ENCODE peak calls at places on chromosomes 4 and X, in four cellular contexts. Z is heart left ventricle, G is mesenteric fat pad, X is adipocyte. N is an unnamed sample.
A peak's percentile ranks its signal among the peaks of the same experiment; 100 is the strongest.

GRCh38 chr4:175469519-175469918 is 342.5 kb downstream of the GPM6A start:
- DNase-seq in G (no peak), Z (no peak), X (peak; percentile 62), N (no peak)

GRCh38 chr4:7772708-7773385 is 166.8 kb downstream of the AFAP1 start:
- DNase-seq in X (no peak), Z (peak; percentile 50), G (peak; percentile 89), N (peak; percentile 28)

GRCh38 chrX:58025979-58026378 is 115.7 kb upstream of the ZXDA start:
- DNase-seq in G (no peak), Z (peak; percentile 15), X (peak; percentile 34), N (no peak)

GRCh38 chr4:38155589-38156294 is 195.5 kb downstream of the PTTG2 start:
- DNase-seq in G (no peak), Z (no peak), X (no peak), N (no peak)

GRCh38 chr4:18012115-18012806 is 9.3 kb downstream of the LCORL start:
- DNase-seq in Z (no peak), G (no peak), X (no peak), N (no peak)

GRCh38 chrX:25052798-25053534 is 37.2 kb upstream of the ARX start:
- DNase-seq in X (no peak), G (no peak), Z (no peak), N (peak; percentile 59)

GRCh38 chrX:153818571-153819397 is 11.6 kb downstream of the PDZD4 start:
- DNase-seq in G (no peak), X (peak; percentile 58), Z (peak; percentile 47), N (no peak)

GRCh38 chr4:38967260-38968095 is 64.7 kb downstream of the TMEM156 start:
- DNase-seq in X (peak; percentile 96), Z (no peak), G (no peak), N (no peak)

GRCh38 chr4:139552908-139553307 is 3.1 kb downstream of the SETD7 start:
- DNase-seq in G (no peak), Z (no peak), X (no peak), N (no peak)

GRCh38 chr4:169810325-169811323 is 52.9 kb upstream of the HPF1 start:
- DNase-seq in G (no peak), X (peak; percentile 96), Z (peak; percentile 21), N (no peak)

GRCh38 chr4:51895158-51895557 is 52.2 kb downstream of the DCUN1D4 start:
- DNase-seq in X (no peak), Z (no peak), G (no peak), N (no peak)

GRCh38 chr4:8644461-8644891 is 51.9 kb downstream of the CPZ start:
- DNase-seq in X (no peak), Z (no peak), G (no peak), N (peak; percentile 25)

GRCh38 chr4:173367285-173367684 is 3.5 kb upstream of the SAP30 start:
- DNase-seq in X (peak; percentile 14), Z (no peak), G (no peak), N (no peak)

GRCh38 chr4:141815646-141816045 is 179.3 kb downstream of the IL15 start:
- DNase-seq in Z (no peak), G (no peak), X (no peak), N (no peak)

GRCh38 chr4:153112071-153112460 is 92.2 kb upstream of the TRIM2 start:
- DNase-seq in G (no peak), X (no peak), Z (no peak), N (no peak)

GRCh38 chr4:74228691-74229640 is 71.0 kb downstream of the MTHFD2L start:
- DNase-seq in X (peak; percentile 86), G (no peak), Z (peak; percentile 41), N (peak; percentile 84)

GRCh38 chr4:6592804-6593563 is 18.0 kb downstream of the MAN2B2 start:
- DNase-seq in Z (no peak), X (no peak), G (no peak), N (no peak)

GRCh38 chr4:71290074-71290473 is 48.7 kb upstream of the SLC4A4 start:
- DNase-seq in G (no peak), Z (no peak), X (peak; percentile 66), N (no peak)

GRCh38 chr4:174592985-174593335 is 70.7 kb upstream of the HPGD start:
- DNase-seq in Z (no peak), G (no peak), X (peak; percentile 56), N (no peak)